ENCODE peak calls at places on chromosome 19, in four cellular contexts. B, S, R and Q are unnamed samples.

GRCh38 chr19:23116802-23117571 is at the start of gene ZNF730:
- DNase-seq in B (no peak), R (peak; percentile 67), S (peak; percentile 37), Q (peak; percentile 26)

GRCh38 chr19:3275068-3275582 is 50.7 kb downstream of the CELF5 start:
- DNase-seq in R (no peak), S (peak; percentile 25), B (no peak), Q (no peak)

GRCh38 chr19:16628984-16629691 is 1.1 kb upstream of the MED26 start:
- DNase-seq in R (peak; percentile 58), B (peak; percentile 30), S (peak; percentile 53), Q (peak; percentile 61)

GRCh38 chr19:34096020-34096915 is 76.0 kb upstream of the LSM14A start:
- DNase-seq in R (no peak), B (no peak), S (no peak), Q (no peak)

GRCh38 chr19:2213799-2214198 is 22.3 kb downstream of the PLEKHJ1 start:
- DNase-seq in S (no peak), R (no peak), B (no peak), Q (no peak)

GRCh38 chr19:13613447-13613846 is 107.2 kb upstream of the CACNA1A start:
- DNase-seq in R (no peak), S (no peak), B (no peak), Q (no peak)

GRCh38 chr19:33676999-33677665 is 55.4 kb downstream of the CHST8 start:
- DNase-seq in S (no peak), R (no peak), B (no peak), Q (no peak)

GRCh38 chr19:18871543-18871942 is 24.4 kb downstream of the CERS1 start:
- DNase-seq in S (no peak), R (no peak), B (no peak), Q (no peak)

GRCh38 chr19:14048439-14049153 is 13.3 kb downstream of the PALM3 start:
- DNase-seq in B (no peak), S (peak; percentile 57), R (no peak), Q (peak; percentile 46)

GRCh38 chr19:39802958-39803357 is 24.3 kb downstream of the LEUTX start:
- DNase-seq in S (no peak), R (no peak), B (no peak), Q (peak; percentile 85)

GRCh38 chr19:31625056-31625455 is 275.8 kb upstream of the TSHZ3 start:
- DNase-seq in B (no peak), S (no peak), R (no peak), Q (no peak)

GRCh38 chr19:20423381-20424207 is 142.0 kb downstream of the ZNF737 start:
- DNase-seq in B (peak; percentile 54), R (peak; percentile 68), S (peak; percentile 70), Q (no peak)

GRCh38 chr19:56088454-56089215 is 32.5 kb downstream of the ZNF787 start:
- DNase-seq in S (no peak), B (no peak), R (peak; percentile 20), Q (no peak)

GRCh38 chr19:43620061-43621001 is 902 bp upstream of the ZNF428 start:
- DNase-seq in S (no peak), B (no peak), R (peak; percentile 91), Q (no peak)

GRCh38 chr19:33418871-33419762 is 45.6 kb downstream of the CEBPG start:
- DNase-seq in B (no peak), S (no peak), R (no peak), Q (no peak)

GRCh38 chr19:56314018-56314583 is 538 bp downstream of the ZSCAN5A start:
- DNase-seq in B (no peak), R (no peak), S (no peak), Q (peak; percentile 15)

GRCh38 chr19:39401549-39402416 is 4.9 kb upstream of the ZFP36 start:
- DNase-seq in B (peak; percentile 63), R (peak; percentile 46), S (no peak), Q (peak; percentile 19)

GRCh38 chr19:756232-756631 is 5.3 kb downstream of the MISP start:
- DNase-seq in S (no peak), R (no peak), B (no peak), Q (no peak)

GRCh38 chr19:18419699-18420460 is 682 bp downstream of the SSBP4 start:
- DNase-seq in R (peak; percentile 65), B (no peak), S (peak; percentile 40), Q (no peak)

GRCh38 chr19:31501427-31502195 is 152.4 kb upstream of the TSHZ3 start:
- DNase-seq in B (no peak), S (no peak), R (no peak), Q (no peak)

DNA sequence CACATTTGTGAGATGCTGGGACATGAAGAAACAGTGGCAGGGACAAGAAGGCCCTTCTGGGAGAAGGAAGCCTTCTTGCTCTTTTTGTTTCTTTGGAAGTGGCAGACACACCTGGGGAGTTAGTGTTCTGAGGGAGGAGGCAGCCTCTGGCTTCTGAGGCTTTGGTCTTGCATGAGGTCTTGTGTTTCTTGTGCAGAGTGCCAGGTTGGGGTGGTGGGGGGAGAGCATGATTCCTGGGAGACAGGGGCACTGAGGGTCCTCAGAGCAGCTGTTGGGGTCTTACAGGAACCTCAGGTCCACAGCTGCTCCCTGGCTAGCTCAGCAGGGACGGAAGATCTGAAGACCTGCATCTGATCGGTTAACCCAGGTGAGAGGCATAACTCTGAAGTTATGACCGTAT is 167.5 kb upstream of the ZNF536 start:
- DNase-seq in B (no peak), S (no peak), R (no peak), Q (no peak)
- H3K27ac ChIP-seq in B (no peak overlapping the region), S (no peak overlapping the region), R (no peak overlapping the region), Q (no peak overlapping the region)

GRCh38 chr19:45901912-45902650 is at the start of gene MYPOP:
- DNase-seq in B (peak; percentile 21), S (no peak), R (peak; percentile 43), Q (no peak)
- TF ChIP-seq POLR2A in B (no peak), S (peak; percentile 46), R (no peak), Q (peak; percentile 16)

DNA sequence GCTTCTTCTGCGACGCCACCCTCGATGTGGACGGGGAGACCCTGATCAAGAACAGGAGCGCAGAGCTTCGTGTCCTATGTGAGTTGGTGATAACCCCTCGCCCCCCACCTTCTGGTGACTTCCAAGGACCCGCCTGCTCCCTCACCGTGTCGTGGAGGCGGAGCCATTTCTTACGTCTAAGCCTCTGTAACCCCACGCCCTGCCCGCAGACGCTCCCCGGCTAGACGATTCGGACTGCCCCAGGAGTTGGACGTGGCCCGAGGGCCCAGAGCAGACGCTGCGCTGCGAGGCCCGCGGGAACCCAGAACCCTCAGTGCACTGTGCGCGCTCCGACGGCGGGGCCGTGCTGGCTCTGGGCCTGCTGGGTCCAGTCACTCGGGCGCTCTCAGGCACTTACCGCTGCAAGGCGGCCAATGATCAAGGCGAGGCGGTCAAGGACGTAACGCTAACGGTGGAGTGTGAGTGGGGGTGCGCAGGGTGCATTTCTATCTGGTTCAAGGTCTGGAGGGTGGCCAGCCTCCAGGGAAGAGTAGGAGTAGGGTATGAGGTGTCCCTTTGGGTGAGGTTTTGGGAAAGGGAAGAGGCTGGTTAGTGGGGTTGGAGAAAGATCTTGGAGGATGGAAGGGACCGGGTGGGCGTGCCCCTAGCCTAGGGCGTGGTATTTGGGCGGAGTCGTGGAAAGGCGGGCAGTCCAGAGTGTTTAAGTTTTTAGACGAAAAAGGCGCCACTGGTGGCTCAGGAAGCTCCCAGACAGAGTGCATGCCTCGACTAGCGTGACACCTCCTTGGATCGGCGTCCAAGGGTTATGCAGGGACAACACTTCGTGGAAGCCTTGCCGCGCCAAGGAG is 3.3 kb downstream of the ICAM5 start:
- DNase-seq in R (no peak), S (no peak), B (no peak), Q (no peak)
- H3K4me3 ChIP-seq in R (no peak overlapping the region), S (no peak overlapping the region), B (peak overlapping the region; percentile 72), Q (peak overlapping the region; percentile 65)

DNA sequence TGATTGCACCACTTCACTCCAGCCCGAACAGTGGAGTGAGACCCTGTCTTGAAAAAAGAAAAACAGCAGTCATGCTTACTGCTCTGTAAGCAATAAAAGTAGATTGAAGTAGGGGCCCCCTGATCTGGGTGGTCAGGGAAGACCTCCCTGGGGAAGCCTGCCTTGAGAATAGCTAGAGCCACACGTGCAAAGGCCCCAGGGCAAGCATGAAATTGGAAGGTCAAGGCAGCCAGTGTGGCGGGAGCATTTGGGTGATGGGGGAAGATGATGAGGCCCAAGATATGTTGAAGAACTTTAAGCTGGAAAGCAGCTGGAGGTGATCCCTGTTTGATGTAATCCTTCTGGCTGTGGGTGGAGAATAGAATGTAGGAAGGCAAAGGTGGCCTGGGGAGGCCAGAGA is 104.4 kb downstream of the SIPA1L3 start:
- DNase-seq in B (no peak), S (no peak), R (no peak), Q (no peak)
- H3K27ac ChIP-seq in B (no peak overlapping the region), S (no peak overlapping the region), R (no peak overlapping the region), Q (no peak overlapping the region)

DNA sequence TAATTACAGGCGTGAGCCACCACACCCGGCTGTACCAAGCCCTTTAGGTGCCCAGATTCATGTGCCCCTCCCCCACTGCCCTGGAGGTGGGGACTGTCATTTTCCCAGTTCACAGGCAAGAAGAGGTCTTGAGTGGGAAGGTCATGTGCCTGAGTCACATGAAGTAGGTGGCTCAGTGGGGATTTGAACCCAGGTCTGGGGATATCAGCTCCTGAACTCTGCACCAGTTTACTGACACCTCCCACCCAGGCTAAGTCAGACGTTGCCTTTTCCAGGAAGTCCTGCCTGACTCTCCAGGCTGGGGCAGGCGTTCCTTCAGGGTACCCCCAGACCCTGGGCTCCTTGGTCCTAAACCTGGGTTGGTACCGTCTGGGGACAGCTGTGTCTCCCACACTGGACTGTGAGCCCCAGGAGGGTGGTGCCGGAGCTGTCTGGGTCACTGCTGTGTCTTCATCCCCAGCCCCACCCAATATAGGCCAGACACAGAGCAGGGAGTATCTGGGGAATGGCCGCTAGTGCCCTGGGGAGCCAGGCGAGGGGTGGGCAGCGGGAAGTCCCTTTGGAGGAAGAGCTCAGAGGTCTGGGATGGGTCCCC is 8.6 kb downstream of the VASP start:
- DNase-seq in S (no peak), B (no peak), R (no peak), Q (no peak)
- TF ChIP-seq POLR2A in S (no peak), B (no peak), R (no peak), Q (no peak)

DNA sequence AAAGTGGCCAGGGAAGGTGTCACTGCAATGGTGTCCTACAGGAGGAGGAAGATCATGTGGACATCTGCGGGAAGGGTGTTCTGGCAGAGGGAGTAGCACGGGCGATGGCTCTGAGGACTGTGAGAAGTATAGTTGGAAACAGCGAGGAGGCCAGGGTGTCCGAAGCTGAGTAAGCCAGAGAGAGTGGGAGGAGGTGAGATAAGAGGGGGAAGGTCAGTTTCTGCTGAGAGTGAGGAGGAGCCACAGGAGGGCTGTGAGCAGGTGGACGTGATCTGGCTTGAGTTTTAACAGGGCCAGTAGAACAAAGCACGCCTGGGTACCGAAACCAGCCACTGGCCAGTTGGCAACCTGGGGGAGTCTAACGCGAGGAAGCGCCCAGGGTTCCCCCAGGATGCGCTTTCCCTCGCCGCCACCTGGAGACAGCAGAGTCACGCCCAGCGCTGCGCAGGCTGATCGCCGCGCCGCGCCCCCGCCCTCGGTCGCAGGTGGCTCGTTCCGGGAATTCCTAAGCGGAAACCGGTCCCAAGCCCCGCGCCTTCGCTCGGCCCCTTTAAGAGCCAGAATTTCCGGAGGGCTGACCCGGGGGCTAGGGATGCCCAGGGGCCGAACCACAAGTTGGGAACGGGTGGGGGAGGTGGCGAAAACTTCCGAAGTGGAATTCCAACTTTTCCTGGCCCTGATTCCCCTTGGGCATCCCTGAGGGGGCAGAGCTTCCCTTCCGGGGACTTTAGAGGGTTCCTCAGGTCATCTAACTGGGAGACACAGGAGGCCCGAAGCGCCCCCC is 1.1 kb upstream of the LSR start:
- DNase-seq in R (peak; percentile 29), S (peak; percentile 96), B (peak; percentile 82), Q (no peak)
- H3K4me3 ChIP-seq in R (peak overlapping the region; percentile 41), S (peak overlapping the region; percentile 86), B (peak overlapping the region; percentile 70), Q (peak overlapping the region; percentile 48)

DNA sequence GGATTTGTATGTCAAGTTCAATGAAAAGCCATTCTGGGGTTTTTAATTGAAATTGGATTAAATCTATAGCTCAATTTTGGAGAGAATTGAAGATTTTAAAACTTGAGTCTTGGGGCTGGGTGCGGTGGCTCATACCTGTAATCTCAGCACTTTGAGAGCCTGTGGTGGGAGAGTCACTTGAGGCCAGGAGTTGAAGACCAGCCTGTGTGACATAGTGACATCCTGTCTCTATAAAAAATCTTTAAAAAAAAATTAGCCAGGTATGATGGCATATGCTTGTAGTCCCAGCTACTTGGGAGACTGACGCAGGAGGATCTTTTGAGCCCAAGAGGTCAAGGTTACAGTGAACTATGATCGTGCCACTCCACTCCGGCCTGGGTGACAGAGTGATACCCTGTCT is 41.2 kb downstream of the VAV1 start:
- DNase-seq in S (no peak), R (no peak), B (no peak), Q (no peak)
- H3K27ac ChIP-seq in S (no peak overlapping the region), R (no peak overlapping the region), B (no peak overlapping the region), Q (no peak overlapping the region)